ENCODE peak calls at places on chromosome 19, in nine cellular contexts. One of them, this sample, is unnamed.

GRCh38 chr19:39307233-39307821 is 11.1 kb downstream of the IFNL1 start:
- DNase-seq in neural progenitor cell: peak
- DNase-seq in A549: no peak
- DNase-seq in fibroblast of lung: no peak
- DNase-seq in PC-3: no peak
- DNase-seq in PC-9: no peak
- DNase-seq in IMR-90: no peak
- DNase-seq in neuronal stem cell: no peak
- DNase-seq in hepatocyte: peak
- DNase-seq in this sample: no peak

GRCh38 chr19:4985551-4985991 is 16.7 kb downstream of the KDM4B start:
- DNase-seq in hepatocyte: no peak
- DNase-seq in neuronal stem cell: no peak
- DNase-seq in A549: no peak
- DNase-seq in IMR-90: no peak
- DNase-seq in fibroblast of lung: no peak
- DNase-seq in PC-9: no peak
- DNase-seq in PC-3: no peak
- DNase-seq in neural progenitor cell: no peak
- DNase-seq in this sample: no peak

GRCh38 chr19:45455707-45456499 is 11.9 kb upstream of the FOSB start:
- DNase-seq in IMR-90: peak
- DNase-seq in PC-3: peak
- DNase-seq in hepatocyte: peak
- DNase-seq in neural progenitor cell: peak
- DNase-seq in A549: peak
- DNase-seq in neuronal stem cell: no peak
- DNase-seq in fibroblast of lung: peak
- DNase-seq in PC-9: peak
- DNase-seq in this sample: peak

GRCh38 chr19:7869453-7869909 is 4.7 kb downstream of the PRR36 start:
- DNase-seq in hepatocyte: peak
- DNase-seq in PC-3: peak
- DNase-seq in IMR-90: peak
- DNase-seq in PC-9: peak
- DNase-seq in neuronal stem cell: no peak
- DNase-seq in A549: peak
- DNase-seq in fibroblast of lung: no peak
- DNase-seq in neural progenitor cell: peak
- DNase-seq in this sample: no peak

GRCh38 chr19:40466219-40467006 is at the start of gene SPTBN4:
- DNase-seq in PC-9: no peak
- DNase-seq in hepatocyte: peak
- DNase-seq in neural progenitor cell: peak
- DNase-seq in PC-3: no peak
- DNase-seq in IMR-90: no peak
- DNase-seq in neuronal stem cell: no peak
- DNase-seq in A549: no peak
- DNase-seq in fibroblast of lung: no peak
- DNase-seq in this sample: no peak

GRCh38 chr19:33362508-33363228 is 10.8 kb upstream of the CEBPG start:
- DNase-seq in PC-9: no peak
- DNase-seq in neural progenitor cell: no peak
- DNase-seq in fibroblast of lung: no peak
- DNase-seq in neuronal stem cell: no peak
- DNase-seq in PC-3: no peak
- DNase-seq in hepatocyte: no peak
- DNase-seq in A549: no peak
- DNase-seq in IMR-90: no peak
- DNase-seq in this sample: no peak

GRCh38 chr19:41128692-41129091 is 14.5 kb downstream of the CYP2F1 start:
- DNase-seq in A549: no peak
- DNase-seq in IMR-90: no peak
- DNase-seq in PC-3: no peak
- DNase-seq in PC-9: no peak
- DNase-seq in fibroblast of lung: no peak
- DNase-seq in neural progenitor cell: no peak
- DNase-seq in neuronal stem cell: no peak
- DNase-seq in hepatocyte: no peak
- DNase-seq in this sample: no peak

GRCh38 chr19:48970923-48971395 is 5.8 kb downstream of the FTL start:
- DNase-seq in IMR-90: peak
- DNase-seq in PC-9: peak
- DNase-seq in neuronal stem cell: peak
- DNase-seq in A549: peak
- DNase-seq in fibroblast of lung: peak
- DNase-seq in PC-3: peak
- DNase-seq in hepatocyte: peak
- DNase-seq in neural progenitor cell: peak
- DNase-seq in this sample: no peak

GRCh38 chr19:35509018-35509652 is 4.3 kb downstream of the DMKN start:
- DNase-seq in neural progenitor cell: peak
- DNase-seq in IMR-90: no peak
- DNase-seq in PC-3: peak
- DNase-seq in fibroblast of lung: no peak
- DNase-seq in neuronal stem cell: no peak
- DNase-seq in hepatocyte: peak
- DNase-seq in PC-9: peak
- DNase-seq in A549: peak
- DNase-seq in this sample: no peak

GRCh38 chr19:33430674-33431277 is 57.3 kb downstream of the CEBPG start:
- DNase-seq in A549: peak
- DNase-seq in PC-3: peak
- DNase-seq in fibroblast of lung: peak
- DNase-seq in PC-9: peak
- DNase-seq in IMR-90: peak
- DNase-seq in hepatocyte: peak
- DNase-seq in neuronal stem cell: peak
- DNase-seq in neural progenitor cell: peak
- DNase-seq in this sample: peak

GRCh38 chr19:48390188-48391099 is 907 bp downstream of the KDELR1 start:
- DNase-seq in neural progenitor cell: peak
- DNase-seq in hepatocyte: peak
- DNase-seq in neuronal stem cell: no peak
- DNase-seq in PC-3: no peak
- DNase-seq in IMR-90: peak
- DNase-seq in A549: peak
- DNase-seq in fibroblast of lung: peak
- DNase-seq in PC-9: no peak
- DNase-seq in this sample: peak

GRCh38 chr19:11234486-11235075 is 4.8 kb upstream of the ANGPTL8 start:
- DNase-seq in hepatocyte: no peak
- DNase-seq in fibroblast of lung: no peak
- DNase-seq in neuronal stem cell: no peak
- DNase-seq in PC-9: no peak
- DNase-seq in PC-3: peak
- DNase-seq in neural progenitor cell: no peak
- DNase-seq in A549: no peak
- DNase-seq in IMR-90: no peak
- DNase-seq in this sample: no peak

GRCh38 chr19:31436121-31436776 is 87.0 kb upstream of the TSHZ3 start:
- DNase-seq in neural progenitor cell: no peak
- DNase-seq in hepatocyte: no peak
- DNase-seq in IMR-90: peak
- DNase-seq in neuronal stem cell: no peak
- DNase-seq in A549: no peak
- DNase-seq in PC-9: no peak
- DNase-seq in PC-3: no peak
- DNase-seq in fibroblast of lung: peak
- DNase-seq in this sample: peak

GRCh38 chr19:14006766-14007562 is 844 bp upstream of the RFX1 start:
- DNase-seq in neuronal stem cell: no peak
- DNase-seq in PC-3: no peak
- DNase-seq in IMR-90: no peak
- DNase-seq in PC-9: no peak
- DNase-seq in fibroblast of lung: no peak
- DNase-seq in A549: no peak
- DNase-seq in neural progenitor cell: no peak
- DNase-seq in hepatocyte: peak
- DNase-seq in this sample: peak

GRCh38 chr19:50008532-50008931 is 16.6 kb downstream of the VRK3 start:
- DNase-seq in neuronal stem cell: no peak
- DNase-seq in hepatocyte: no peak
- DNase-seq in fibroblast of lung: no peak
- DNase-seq in IMR-90: no peak
- DNase-seq in PC-3: no peak
- DNase-seq in neural progenitor cell: peak
- DNase-seq in PC-9: no peak
- DNase-seq in A549: peak
- DNase-seq in this sample: no peak

GRCh38 chr19:38049105-38049649 is 142.2 kb downstream of the SIPA1L3 start:
- DNase-seq in fibroblast of lung: no peak
- DNase-seq in neural progenitor cell: no peak
- DNase-seq in neuronal stem cell: no peak
- DNase-seq in hepatocyte: no peak
- DNase-seq in PC-9: no peak
- DNase-seq in IMR-90: no peak
- DNase-seq in PC-3: no peak
- DNase-seq in A549: no peak
- DNase-seq in this sample: no peak
- H3K4me3 ChIP-seq in fibroblast of lung: no peak
- H3K4me3 ChIP-seq in neural progenitor cell: no peak
- H3K4me3 ChIP-seq in neuronal stem cell: no peak
- H3K4me3 ChIP-seq in hepatocyte: no peak
- H3K4me3 ChIP-seq in PC-9: no peak
- H3K4me3 ChIP-seq in IMR-90: no peak
- H3K4me3 ChIP-seq in PC-3: no peak
- H3K4me3 ChIP-seq in A549: no peak
- H3K4me3 ChIP-seq in this sample: no peak

DNA sequence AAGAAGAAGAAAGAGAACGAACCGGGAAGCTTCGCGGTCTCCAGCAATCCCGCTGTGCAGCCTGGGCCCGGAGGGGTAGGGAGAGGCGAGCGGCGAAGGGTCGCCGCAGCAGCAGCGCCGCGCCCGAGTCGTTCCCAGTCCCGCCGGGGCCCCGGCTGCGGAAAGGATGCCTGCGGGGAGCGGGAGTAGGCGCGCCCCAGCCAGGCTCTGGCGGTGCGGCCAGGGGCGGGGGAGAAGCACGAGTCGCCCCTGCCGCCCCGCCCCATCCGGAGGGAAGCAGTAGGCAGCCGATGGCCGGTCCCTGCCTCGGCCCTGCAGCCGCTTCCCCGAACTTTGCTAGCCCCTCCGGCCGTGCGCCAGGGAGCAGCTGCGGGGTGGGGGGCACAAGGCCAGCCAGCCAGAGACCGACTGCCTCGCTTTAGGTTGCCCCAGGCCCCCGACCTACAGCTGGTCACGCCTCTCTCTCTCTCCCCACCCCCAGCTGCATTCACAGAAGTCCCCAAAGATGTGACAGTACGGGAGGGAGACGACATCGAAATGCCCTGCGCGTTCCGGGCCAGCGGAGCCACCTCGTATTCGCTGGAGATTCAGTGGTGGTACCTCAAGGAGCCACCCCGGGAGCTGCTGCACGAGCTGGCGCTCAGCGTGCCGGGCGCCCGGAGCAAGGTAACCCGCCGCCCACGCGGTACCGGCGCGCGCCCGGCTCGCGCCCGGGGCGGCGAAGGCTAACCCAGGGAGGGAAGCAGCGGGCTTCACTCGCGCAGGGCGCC is 1.1 kb downstream of the VSTM2B start:
- DNase-seq in PC-9: no peak
- DNase-seq in neuronal stem cell: peak
- DNase-seq in fibroblast of lung: no peak
- DNase-seq in hepatocyte: no peak
- DNase-seq in A549: peak
- DNase-seq in PC-3: no peak
- DNase-seq in neural progenitor cell: peak
- DNase-seq in IMR-90: no peak
- DNase-seq in this sample: no peak
- H3K4me2 ChIP-seq in PC-9: no peak
- H3K4me2 ChIP-seq in neuronal stem cell: peak
- H3K4me2 ChIP-seq in fibroblast of lung: no peak
- H3K4me2 ChIP-seq in hepatocyte: peak
- H3K4me2 ChIP-seq in A549: peak
- H3K4me2 ChIP-seq in PC-3: no peak
- H3K4me2 ChIP-seq in neural progenitor cell: peak
- H3K4me2 ChIP-seq in IMR-90: no peak
- H3K4me2 ChIP-seq in this sample: no peak

GRCh38 chr19:17455711-17456123 is 5.0 kb downstream of the NXNL1 start:
- DNase-seq in PC-9: no peak
- DNase-seq in A549: no peak
- DNase-seq in fibroblast of lung: no peak
- DNase-seq in IMR-90: no peak
- DNase-seq in PC-3: no peak
- DNase-seq in neuronal stem cell: no peak
- DNase-seq in neural progenitor cell: peak
- DNase-seq in hepatocyte: no peak
- DNase-seq in this sample: no peak
- H3K4me3 ChIP-seq in PC-9: no peak
- H3K4me3 ChIP-seq in A549: no peak
- H3K4me3 ChIP-seq in fibroblast of lung: no peak
- H3K4me3 ChIP-seq in IMR-90: no peak
- H3K4me3 ChIP-seq in PC-3: no peak
- H3K4me3 ChIP-seq in neuronal stem cell: no peak
- H3K4me3 ChIP-seq in neural progenitor cell: no peak
- H3K4me3 ChIP-seq in hepatocyte: no peak
- H3K4me3 ChIP-seq in this sample: no peak

GRCh38 chr19:47352095-47352494 is 3.0 kb downstream of the DHX34 start:
- DNase-seq in PC-9: no peak
- DNase-seq in neural progenitor cell: no peak
- DNase-seq in PC-3: no peak
- DNase-seq in neuronal stem cell: no peak
- DNase-seq in hepatocyte: no peak
- DNase-seq in A549: peak
- DNase-seq in IMR-90: no peak
- DNase-seq in fibroblast of lung: no peak
- DNase-seq in this sample: no peak
- H3K4me2 ChIP-seq in PC-9: no peak
- H3K4me2 ChIP-seq in neural progenitor cell: no peak
- H3K4me2 ChIP-seq in PC-3: no peak
- H3K4me2 ChIP-seq in neuronal stem cell: no peak
- H3K4me2 ChIP-seq in hepatocyte: no peak
- H3K4me2 ChIP-seq in A549: no peak
- H3K4me2 ChIP-seq in IMR-90: no peak
- H3K4me2 ChIP-seq in fibroblast of lung: no peak
- H3K4me2 ChIP-seq in this sample: no peak

GRCh38 chr19:1361601-1362384 is 21.9 kb upstream of the NDUFS7 start:
- DNase-seq in A549: no peak
- DNase-seq in fibroblast of lung: peak
- DNase-seq in neuronal stem cell: no peak
- DNase-seq in PC-3: peak
- DNase-seq in neural progenitor cell: peak
- DNase-seq in IMR-90: peak
- DNase-seq in PC-9: no peak
- DNase-seq in hepatocyte: no peak
- DNase-seq in this sample: peak
- H3K4me3 ChIP-seq in A549: no peak
- H3K4me3 ChIP-seq in fibroblast of lung: peak
- H3K4me3 ChIP-seq in neuronal stem cell: no peak
- H3K4me3 ChIP-seq in PC-3: no peak
- H3K4me3 ChIP-seq in neural progenitor cell: peak
- H3K4me3 ChIP-seq in IMR-90: no peak
- H3K4me3 ChIP-seq in PC-9: no peak
- H3K4me3 ChIP-seq in hepatocyte: no peak
- H3K4me3 ChIP-seq in this sample: peak